ENCODE peak calls at places on chromosomes 5 and 9, in seven cellular contexts. V is IMR-90, R is uterus, F is endothelial cell of umbilical vein, D is esophagus squamous epithelium, S is thyroid gland, C is H1. E is an unnamed sample.

GRCh38 chr5:100974082-100974481 is 71.0 kb upstream of the ST8SIA4 start:
- DNase-seq in V (no peak), R (no peak), F (no peak), D (no peak), S (no peak), C (no peak), E (no peak)

GRCh38 chr9:111294691-111295451 is 35.2 kb downstream of the OR2K2 start:
- DNase-seq in V (no peak), R (no peak), F (no peak), D (no peak), S (no peak), C (no peak), E (no peak)

GRCh38 chr5:113050606-113051391 is 74.2 kb downstream of the DCP2 start:
- DNase-seq in V (peak), R (peak), F (peak), D (no peak), S (no peak), C (no peak), E (no peak)

GRCh38 chr5:370959-371810 is 49.7 kb downstream of the AHRR start:
- DNase-seq in V (no peak), R (no peak), F (no peak), D (no peak), S (no peak), C (peak), E (peak)

GRCh38 chr9:120941046-120941770 is 14.6 kb upstream of the TRAF1 start:
- DNase-seq in V (peak), R (no peak), F (no peak), D (no peak), S (no peak), C (no peak), E (no peak)

GRCh38 chr9:135745686-135746324 is 43.8 kb downstream of the KCNT1 start:
- DNase-seq in V (no peak), R (no peak), F (no peak), D (no peak), S (no peak), C (no peak), E (no peak)

GRCh38 chr5:139315056-139315455 is 21.5 kb downstream of the MATR3 start:
- DNase-seq in V (no peak), R (no peak), F (no peak), D (no peak), S (no peak), C (no peak), E (no peak)

GRCh38 chr9:78821126-78821822 is 524.3 kb downstream of the PSAT1 start:
- DNase-seq in V (peak), R (no peak), F (peak), D (no peak), S (no peak), C (no peak), E (peak)

GRCh38 chr5:89315194-89315593 is 432.2 kb upstream of the MEF2C start:
- DNase-seq in V (peak), R (no peak), F (no peak), D (no peak), S (no peak), C (no peak), E (peak)

GRCh38 chr5:171989946-171990712 is 16.3 kb downstream of the FBXW11 start:
- DNase-seq in V (no peak), R (no peak), F (no peak), D (no peak), S (no peak), C (no peak), E (no peak)

DNA sequence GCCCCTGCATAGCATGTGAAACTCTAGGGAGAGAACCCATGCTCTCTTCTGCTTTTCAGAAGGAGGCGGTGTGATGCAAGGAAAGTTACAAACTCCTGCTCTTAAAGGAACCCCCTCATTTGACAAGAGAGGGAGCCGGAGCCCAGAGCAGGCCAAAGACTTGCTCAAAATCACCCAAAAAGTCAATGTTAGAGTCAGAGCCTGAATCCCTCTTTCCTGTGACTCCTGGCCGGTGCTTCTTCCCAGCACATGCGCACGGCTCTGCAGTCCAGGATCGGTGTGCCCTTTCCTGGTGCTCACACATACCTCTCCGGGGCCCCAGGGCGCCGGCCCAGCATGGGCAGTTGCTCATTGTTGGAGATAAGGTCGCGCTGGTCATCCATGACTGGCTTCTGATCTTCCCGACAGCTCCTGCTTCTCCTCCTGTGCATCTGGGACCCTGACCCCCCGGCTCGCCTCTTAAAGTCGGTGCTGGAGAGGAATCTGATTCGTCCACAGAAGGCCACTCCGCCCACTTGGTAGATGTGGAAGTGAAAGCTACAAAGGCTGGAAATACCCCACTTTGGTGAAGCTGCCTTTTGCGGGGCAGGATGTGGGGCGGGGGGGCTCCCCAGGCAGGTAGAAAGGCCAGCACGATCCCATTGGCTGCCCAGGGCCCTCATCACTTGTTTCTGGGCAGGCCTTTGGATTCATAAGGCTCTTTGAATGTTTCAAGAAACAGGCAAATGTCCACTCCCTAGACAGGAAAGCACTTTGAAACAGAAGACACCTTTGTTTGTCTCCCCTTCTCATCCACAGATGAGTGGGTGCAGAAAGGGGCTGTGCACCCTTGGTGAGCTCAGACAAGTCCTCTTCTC is at the start of gene CD74:
- DNase-seq in V (peak), R (peak), F (peak), D (peak), S (peak), C (peak), E (peak)
- TF ChIP-seq POLR2A in V (no peak), R (peak), F (no peak), D (peak), S (peak), C (no peak), E (peak)

DNA sequence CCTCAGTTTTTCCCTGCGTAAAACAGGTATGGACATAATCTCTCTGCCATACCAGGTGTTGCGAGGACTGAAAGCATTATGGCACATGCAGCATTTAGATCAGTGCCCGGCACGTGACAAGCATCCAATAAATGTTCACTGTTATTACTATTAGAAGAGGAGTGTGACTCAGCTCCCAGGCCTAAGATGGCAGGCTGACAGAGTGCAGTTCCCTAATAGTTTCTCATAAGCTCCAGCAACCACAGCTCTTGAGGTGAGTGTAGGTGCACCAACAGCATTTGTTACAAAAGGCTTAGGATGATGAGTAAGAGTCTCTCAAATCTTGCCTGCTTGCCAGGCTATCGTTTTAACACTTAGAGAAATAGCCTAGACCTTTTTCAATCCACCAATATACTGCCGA is 28.9 kb upstream of the GLIS3 start:
- DNase-seq in V (peak), R (no peak), F (no peak), D (no peak), S (peak), C (no peak), E (no peak)
- TF ChIP-seq CTCF in V (no peak), R (no peak), F (no peak), D (no peak), S (no peak), C (no peak), E (no peak)

DNA sequence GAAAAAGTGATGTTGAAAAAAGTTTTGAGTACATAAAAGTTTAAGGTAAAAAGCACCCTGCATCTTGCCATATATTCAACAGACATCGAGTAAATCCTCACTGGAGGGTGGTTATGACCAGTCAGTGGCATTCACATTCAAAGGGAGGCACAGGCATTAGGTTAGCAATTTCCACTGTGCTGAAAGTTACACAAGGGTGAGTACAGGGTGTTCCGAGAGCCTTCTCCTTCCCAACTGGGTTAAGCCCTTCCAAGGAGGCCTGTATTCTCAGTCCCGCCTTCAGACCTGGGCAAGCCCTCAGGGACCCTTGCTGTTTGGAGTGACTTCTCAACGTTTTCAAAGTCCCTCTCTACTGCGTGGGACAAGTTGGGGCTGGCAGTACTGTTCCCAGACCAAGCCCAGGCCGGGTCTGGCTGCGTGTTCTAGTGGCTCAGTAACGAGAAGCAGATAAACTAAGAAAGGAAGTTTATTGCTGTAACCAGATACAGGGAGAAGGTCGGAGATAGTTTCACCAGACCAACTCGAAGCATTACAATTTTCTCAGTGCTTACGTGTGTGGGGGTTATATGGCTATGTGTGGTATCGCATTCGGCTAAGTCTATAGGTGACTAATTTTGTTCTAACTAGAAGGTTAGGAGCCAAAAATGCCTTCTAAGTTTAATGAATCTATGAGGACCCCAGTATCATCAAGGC is 13.0 kb upstream of the SETX start:
- DNase-seq in V (no peak), R (no peak), F (no peak), D (no peak), S (no peak), C (no peak), E (no peak)
- H3K27ac ChIP-seq in V (no peak), R (no peak), F (no peak), D (peak), S (no peak), C (no peak), E (no peak)

DNA sequence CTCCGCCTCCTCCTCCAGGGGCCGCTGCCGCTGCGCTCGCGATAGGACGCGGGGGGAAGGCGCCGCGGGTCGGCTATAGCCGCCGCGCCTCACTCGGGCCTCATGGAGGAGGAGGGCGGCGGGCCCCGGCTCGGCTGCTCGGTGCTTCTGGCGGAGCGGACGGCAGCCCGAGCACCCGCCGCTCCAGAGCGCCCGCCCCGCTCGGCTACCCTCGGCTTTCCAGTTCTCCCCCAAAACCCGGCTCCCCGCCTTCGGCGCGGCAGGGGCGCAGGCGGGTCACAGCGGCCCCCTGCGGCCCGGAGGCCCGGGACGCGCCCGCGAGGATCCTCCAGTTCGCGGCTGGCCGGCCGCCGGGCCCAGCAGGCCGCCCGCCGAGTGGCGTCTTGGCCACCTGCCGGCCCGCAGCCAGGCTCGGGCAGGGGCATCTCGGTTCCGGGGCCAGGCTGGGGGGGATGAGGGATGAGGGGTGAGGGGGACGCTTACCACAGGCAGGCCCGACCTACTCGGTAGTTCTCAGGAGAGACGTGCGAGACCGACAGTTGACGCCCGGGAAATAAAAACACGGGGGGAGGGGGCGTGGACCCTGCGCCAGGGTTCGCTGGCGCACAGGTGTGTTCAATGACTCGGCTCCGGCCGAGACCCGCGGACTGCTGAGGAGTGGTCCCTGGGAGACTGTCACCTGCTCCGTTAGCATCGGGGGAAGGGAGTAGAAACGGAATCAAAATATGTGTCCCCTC is at the start of gene PAIP1:
- DNase-seq in V (peak), R (peak), F (peak), D (peak), S (peak), C (peak), E (peak)
- TF ChIP-seq POLR2A in V (peak), R (peak), F (no peak), D (peak), S (no peak), C (peak), E (peak)

GRCh38 chr9:32395483-32396216 is 11.2 kb downstream of the ACO1 start:
- DNase-seq in V (peak), R (peak), F (peak), D (no peak), S (peak), C (no peak), E (peak)
- TF ChIP-seq CTCF in V (peak), R (no peak), F (peak), D (no peak), S (no peak), C (no peak), E (no peak)

DNA sequence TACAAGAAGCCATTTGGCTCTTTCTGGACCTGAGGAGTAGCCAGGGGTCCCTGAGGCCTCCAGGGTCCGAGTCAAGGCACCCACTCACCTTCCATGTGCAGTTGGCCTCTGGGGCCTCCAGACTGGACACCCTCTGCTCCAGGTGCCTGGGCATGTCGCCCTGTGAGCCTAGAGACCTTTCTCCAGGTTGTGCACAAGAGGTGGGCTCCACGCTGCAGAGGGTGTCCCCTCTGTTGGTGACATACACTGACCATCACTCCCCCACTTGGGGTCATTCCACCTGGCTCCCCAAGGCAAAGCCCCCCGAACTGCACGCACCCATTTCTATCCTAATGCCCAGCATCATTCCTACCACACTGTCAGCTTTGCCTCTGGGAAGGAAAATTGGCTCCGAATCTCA is 48.8 kb downstream of the RASGEF1C start:
- DNase-seq in V (no peak), R (no peak), F (no peak), D (no peak), S (no peak), C (no peak), E (no peak)
- H3K27ac ChIP-seq in V (no peak), R (no peak), F (no peak), D (no peak), S (no peak), C (no peak), E (no peak)

DNA sequence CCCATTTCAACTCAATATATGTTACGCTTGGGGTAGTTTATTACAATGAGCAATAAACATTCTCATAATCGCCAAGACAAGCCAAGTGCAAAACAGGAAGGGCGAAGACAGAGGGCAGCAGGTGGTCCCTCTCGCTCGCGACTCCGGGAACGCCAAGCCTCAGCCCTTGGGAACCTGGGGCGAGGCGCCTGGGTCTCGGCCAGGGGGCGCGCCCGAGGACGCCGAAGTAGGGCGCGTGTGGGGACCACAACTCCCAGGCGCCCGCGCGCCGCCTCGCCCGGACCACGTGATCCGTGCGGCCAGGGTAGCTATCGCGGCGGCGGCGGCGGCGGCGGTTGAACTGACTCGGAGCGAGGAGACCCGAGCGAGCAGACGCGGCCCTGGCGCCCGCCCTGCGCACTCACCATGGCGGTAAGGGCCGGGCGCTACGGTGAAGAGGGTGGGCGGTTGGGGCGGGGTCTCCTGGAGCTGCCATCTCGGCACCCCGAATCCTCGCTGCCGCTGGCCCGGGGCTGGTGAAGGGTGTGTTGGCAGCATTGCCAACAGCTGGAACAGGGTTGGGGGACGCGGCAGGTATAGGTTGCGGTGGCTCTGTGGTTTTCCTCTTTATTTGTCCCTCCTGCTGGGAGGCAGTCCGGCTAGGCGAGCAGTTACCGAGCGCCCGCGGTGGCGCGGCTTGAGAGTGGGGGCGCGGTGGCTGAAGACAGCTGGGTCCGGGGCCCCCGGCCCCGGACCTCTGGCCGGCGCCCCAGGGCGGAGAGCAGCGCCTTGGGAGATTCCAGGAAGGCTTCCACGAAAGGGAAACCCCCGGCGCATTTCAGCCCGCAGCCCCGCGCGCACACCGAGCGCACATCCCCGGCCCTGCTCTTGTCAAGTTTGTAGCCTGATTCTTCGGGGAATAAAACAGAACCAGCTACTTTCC is at the start of gene SLC31A2:
- DNase-seq in V (peak), R (peak), F (peak), D (peak), S (peak), C (peak), E (peak)
- TF ChIP-seq POLR2A in V (peak), R (peak), F (peak), D (peak), S (peak), C (no peak), E (peak)